ENCODE peak calls at places on chromosome X, in eight cellular contexts. W is AG09309, L is psoas muscle, G is GM12865, Q is omental fat pad, J is SK-N-SH, B is lung, S is fibroblast of mammary gland. M is an unnamed sample.

GRCh38 chrX:42739258-42739657 is 38.7 kb downstream of the PPP1R2C start:
- DNase-seq in W (no peak), L (no peak), G (peak), Q (no peak), J (no peak), B (no peak), S (peak), M (no peak)

GRCh38 chrX:17459596-17459995 is 84.6 kb downstream of the NHS start:
- DNase-seq in W (peak), L (no peak), G (no peak), Q (no peak), J (no peak), B (no peak), S (peak), M (no peak)

GRCh38 chrX:116417214-116417613 is 19.2 kb upstream of the SLC6A14 start:
- DNase-seq in W (no peak), L (no peak), G (no peak), Q (no peak), J (no peak), B (no peak), S (no peak), M (peak)

GRCh38 chrX:38347136-38347535 is 5.3 kb upstream of the OTC start:
- DNase-seq in W (peak), L (no peak), G (peak), Q (no peak), J (no peak), B (no peak), S (peak), M (no peak)

GRCh38 chrX:14504960-14505538 is 24.3 kb upstream of the GLRA2 start:
- DNase-seq in W (no peak), L (no peak), G (no peak), Q (no peak), J (no peak), B (no peak), S (no peak), M (peak)

GRCh38 chrX:103845165-103845653 is 13.2 kb upstream of the RAB9B start:
- DNase-seq in W (peak), L (peak), G (peak), Q (peak), J (peak), B (peak), S (peak), M (peak)

GRCh38 chrX:96436105-96436504 is 248.5 kb upstream of the DIAPH2 start:
- DNase-seq in W (peak), L (no peak), G (no peak), Q (no peak), J (no peak), B (no peak), S (peak), M (no peak)

GRCh38 chrX:50747471-50747900 is 66.5 kb downstream of the SHROOM4 start:
- DNase-seq in W (peak), L (no peak), G (peak), Q (no peak), J (peak), B (no peak), S (peak), M (no peak)

GRCh38 chrX:119410027-119410819 is 11.1 kb downstream of the SLC25A43 start:
- DNase-seq in W (peak), L (peak), G (no peak), Q (peak), J (no peak), B (peak), S (peak), M (peak)

GRCh38 chrX:148049441-148049840 is 68.3 kb downstream of the FMR1NB start:
- DNase-seq in W (no peak), L (no peak), G (peak), Q (no peak), J (peak), B (no peak), S (peak), M (peak)

GRCh38 chrX:42398967-42399631 is 378.9 kb downstream of the PPP1R2C start:
- DNase-seq in W (no peak), L (no peak), G (no peak), Q (no peak), J (no peak), B (no peak), S (no peak), M (no peak)

GRCh38 chrX:118552501-118552900 is 56.9 kb downstream of the DOCK11 start:
- DNase-seq in W (peak), L (no peak), G (no peak), Q (no peak), J (no peak), B (peak), S (peak), M (peak)

GRCh38 chrX:136220535-136220934 is 30.7 kb downstream of the MAP7D3 start:
- DNase-seq in W (no peak), L (no peak), G (no peak), Q (no peak), J (no peak), B (no peak), S (no peak), M (no peak)

GRCh38 chrX:134883134-134883700 is 107.6 kb upstream of the SMIM10 start:
- DNase-seq in W (no peak), L (no peak), G (no peak), Q (no peak), J (no peak), B (no peak), S (no peak), M (peak)

GRCh38 chrX:40150503-40150902 is 52.7 kb upstream of the BCOR start:
- DNase-seq in W (no peak), L (no peak), G (no peak), Q (no peak), J (no peak), B (no peak), S (no peak), M (no peak)

GRCh38 chrX:103629295-103630170 is 758 bp downstream of the TCEAL1 start:
- DNase-seq in W (peak), L (peak), G (peak), Q (no peak), J (peak), B (peak), S (peak), M (peak)

GRCh38 chrX:150841466-150842197 is 56.8 kb downstream of the CD99L2 start:
- DNase-seq in W (peak), L (no peak), G (no peak), Q (no peak), J (no peak), B (no peak), S (peak), M (no peak)

GRCh38 chrX:41956027-41956426 is 32.7 kb upstream of the CASK start:
- DNase-seq in W (no peak), L (no peak), G (no peak), Q (no peak), J (no peak), B (no peak), S (no peak), M (no peak)

GRCh38 chrX:100615015-100615414 is 21.6 kb downstream of the TSPAN6 start:
- DNase-seq in W (peak), L (no peak), G (peak), Q (no peak), J (peak), B (no peak), S (peak), M (peak)

GRCh38 chrX:8845060-8845459 is 43.9 kb upstream of the FAM9A start:
- DNase-seq in W (no peak), L (no peak), G (no peak), Q (no peak), J (no peak), B (no peak), S (peak), M (peak)
- TF ChIP-seq CTCF in W (peak), L (no peak), G (no peak), Q (no peak), J (no peak), B (no peak), S (peak), M (no peak)

GRCh38 chrX:69457756-69458155 is 46.4 kb upstream of the NALF2 start:
- DNase-seq in W (no peak), L (no peak), G (no peak), Q (no peak), J (no peak), B (no peak), S (no peak), M (no peak)
- TF ChIP-seq CTCF in W (no peak), L (no peak), G (no peak), Q (no peak), J (no peak), B (no peak), S (no peak), M (no peak)

DNA sequence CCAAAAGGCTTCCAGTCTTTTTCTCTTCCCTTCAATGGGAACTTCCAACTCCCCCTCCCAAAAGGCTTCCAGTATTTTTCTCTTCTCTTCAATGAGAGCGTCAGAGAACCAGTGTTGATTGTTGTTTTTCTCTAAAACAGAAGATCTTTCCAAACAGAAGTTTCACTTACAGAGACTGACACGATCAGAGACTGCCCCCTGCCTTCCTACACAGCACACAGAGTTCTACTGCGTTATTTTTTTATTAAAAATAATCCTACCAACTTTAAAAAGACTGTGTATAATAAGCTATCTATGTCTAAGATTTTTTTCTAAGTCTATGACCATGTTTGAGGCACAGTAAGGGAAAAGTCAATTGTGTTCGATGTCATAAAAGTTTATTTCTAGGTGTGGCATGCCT is 3.5 kb upstream of the HTR2C start:
- DNase-seq in W (no peak), L (no peak), G (no peak), Q (no peak), J (peak), B (no peak), S (no peak), M (no peak)
- TF ChIP-seq CTCF in W (no peak), L (no peak), G (no peak), Q (no peak), J (peak), B (no peak), S (no peak), M (peak)

GRCh38 chrX:107627792-107628661 is at the start of gene PRPS1:
- DNase-seq in W (peak), L (peak), G (peak), Q (peak), J (peak), B (peak), S (peak), M (peak)

GRCh38 chrX:107628662-107629532 is 587 bp downstream of the PRPS1 start:
- DNase-seq in W (no peak), L (peak), G (peak), Q (no peak), J (peak), B (peak), S (peak), M (peak)

GRCh38 chrX:107630031-107630689 is 1.9 kb downstream of the PRPS1 start:
- DNase-seq in W (no peak), L (no peak), G (no peak), Q (no peak), J (no peak), B (no peak), S (no peak), M (no peak)

GRCh38 chrX:107626916-107627315 is 1.4 kb upstream of the PRPS1 start:
- DNase-seq in W (no peak), L (no peak), G (no peak), Q (no peak), J (no peak), B (no peak), S (no peak), M (peak)

GRCh38 chrX:107629533-107629909 is 1.2 kb downstream of the PRPS1 start:
- DNase-seq in W (no peak), L (no peak), G (peak), Q (no peak), J (peak), B (no peak), S (peak), M (no peak)
- TF ChIP-seq CTCF in W (peak), L (no peak), G (no peak), Q (no peak), J (peak), B (no peak), S (peak), M (no peak)

GRCh38 chrX:107827137-107827831 is 1.6 kb downstream of the MID2 start:
- DNase-seq in W (no peak), L (no peak), G (no peak), Q (no peak), J (no peak), B (no peak), S (peak), M (no peak)
- TF ChIP-seq CTCF in W (no peak), L (no peak), G (no peak), Q (no peak), J (no peak), B (no peak), S (no peak), M (no peak)

GRCh38 chrX:65741823-65742222 is 74.4 kb downstream of the MSN start:
- DNase-seq in W (no peak), L (no peak), G (no peak), Q (no peak), J (no peak), B (no peak), S (no peak), M (no peak)

GRCh38 chrX:65745992-65746391 is 78.5 kb downstream of the MSN start:
- DNase-seq in W (no peak), L (no peak), G (no peak), Q (no peak), J (no peak), B (no peak), S (no peak), M (no peak)

GRCh38 chrX:65744965-65745364 is 77.5 kb downstream of the MSN start:
- DNase-seq in W (no peak), L (no peak), G (no peak), Q (no peak), J (no peak), B (no peak), S (peak), M (no peak)

GRCh38 chrX:65740909-65741308 is 73.5 kb downstream of the MSN start:
- DNase-seq in W (no peak), L (no peak), G (no peak), Q (no peak), J (no peak), B (no peak), S (no peak), M (no peak)

DNA sequence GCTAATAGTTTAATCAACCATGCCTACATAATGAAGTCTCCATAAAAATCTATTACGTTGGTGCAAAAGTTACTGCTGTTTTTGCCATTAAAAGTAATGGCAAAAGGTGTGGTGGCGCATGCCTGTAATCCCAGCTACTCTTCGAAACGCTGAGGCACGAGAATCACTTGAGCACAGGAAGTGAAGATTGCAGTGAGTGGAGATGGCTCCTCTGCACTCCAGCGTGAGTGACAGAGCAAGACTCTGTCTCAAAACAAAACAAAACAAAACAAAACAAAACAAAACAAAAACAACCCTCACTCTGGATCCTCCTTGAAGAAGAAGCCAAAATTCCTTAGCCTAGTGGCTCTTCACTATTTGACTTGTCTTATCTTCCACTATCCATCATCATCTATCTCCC is 78.0 kb downstream of the MSN start:
- DNase-seq in W (no peak), L (no peak), G (no peak), Q (no peak), J (no peak), B (no peak), S (no peak), M (no peak)
- TF ChIP-seq CTCF in W (no peak), L (no peak), G (no peak), Q (no peak), J (no peak), B (no peak), S (no peak), M (no peak)

GRCh38 chrX:79413009-79413408 is 45.9 kb upstream of the ITM2A start:
- DNase-seq in W (no peak), L (no peak), G (peak), Q (no peak), J (peak), B (no peak), S (peak), M (no peak)
- TF ChIP-seq CTCF in W (peak), L (peak), G (no peak), Q (no peak), J (peak), B (no peak), S (peak), M (peak)